ENCODE peak calls at places on chromosome 1, in seven cellular contexts. T, C, B, W, J, P and K are unnamed samples.

GRCh38 chr1:58620259-58620658 is 43.2 kb upstream of the TACSTD2 start:
- DNase-seq in B (no peak), P (no peak), C (no peak), W (no peak), T (no peak), J (no peak), K (no peak)

GRCh38 chr1:187655163-187655562 is 826.4 kb downstream of the PLA2G4A start:
- DNase-seq in J (no peak), P (no peak), B (no peak), C (no peak), W (peak; percentile 63), T (no peak), K (no peak)

GRCh38 chr1:11571906-11572616 is 82.2 kb downstream of the FBXO2 start:
- DNase-seq in P (peak; percentile 8), T (no peak), J (no peak), B (no peak), C (no peak), W (no peak), K (no peak)

GRCh38 chr1:217425528-217425927 is 205.4 kb downstream of the GPATCH2 start:
- DNase-seq in P (no peak), T (peak; percentile 6), J (no peak), W (no peak), C (no peak), B (no peak), K (peak; percentile 68)

GRCh38 chr1:84433253-84434080 is 35.2 kb downstream of the DNASE2B start:
- DNase-seq in C (peak; percentile 67), T (peak; percentile 79), P (peak; percentile 87), J (peak; percentile 88), W (peak; percentile 89), B (no peak), K (peak; percentile 71)

GRCh38 chr1:44472614-44473262 is 67.7 kb downstream of the RNF220 start:
- DNase-seq in P (no peak), J (no peak), W (no peak), B (no peak), C (no peak), T (no peak), K (no peak)

GRCh38 chr1:203040518-203041275 is 14.4 kb downstream of the PPFIA4 start:
- DNase-seq in J (no peak), T (no peak), P (no peak), W (no peak), C (no peak), B (no peak), K (no peak)

GRCh38 chr1:99531578-99532570 is 114.0 kb upstream of the PALMD start:
- DNase-seq in W (no peak), J (no peak), C (no peak), T (no peak), P (no peak), B (no peak), K (no peak)

GRCh38 chr1:112196731-112197130 is 199.3 kb upstream of the CTTNBP2NL start:
- DNase-seq in P (no peak), B (no peak), C (no peak), J (no peak), W (no peak), T (no peak), K (no peak)

GRCh38 chr1:87478231-87478630 is 149.6 kb downstream of the LMO4 start:
- DNase-seq in W (no peak), P (peak; percentile 16), J (peak; percentile 35), T (peak; percentile 10), C (no peak), B (no peak), K (no peak)

GRCh38 chr1:193108471-193108870 is 3.3 kb upstream of the GLRX2 start:
- DNase-seq in J (no peak), C (no peak), B (no peak), W (no peak), T (no peak), P (no peak), K (no peak)

GRCh38 chr1:219220945-219221344 is 47.3 kb downstream of the LYPLAL1 start:
- DNase-seq in W (no peak), T (no peak), J (no peak), C (no peak), B (no peak), P (no peak), K (no peak)

GRCh38 chr1:150808134-150808533 is at the start of gene CTSK:
- DNase-seq in C (no peak), W (no peak), B (peak; percentile 70), P (no peak), J (no peak), T (no peak), K (no peak)

GRCh38 chr1:56911098-56911497 is 54.7 kb downstream of the C8B start:
- DNase-seq in C (no peak), B (no peak), W (no peak), T (peak; percentile 59), P (no peak), J (no peak), K (no peak)